ENCODE peak calls at places on chromosomes 2 and 18, in ten cellular contexts. V is pancreas, E is HepG2, Y is spleen, B is transverse colon, H is IMR-90, M is dorsolateral prefrontal cortex, K is heart right ventricle, Q is sigmoid colon, C is BE2C. W is an unnamed sample.

GRCh38 chr2:65377556-65378307 is 54.7 kb downstream of the SPRED2 start:
- DNase-seq in V (no peak), E (no peak), Y (no peak), B (peak), H (peak), M (no peak), K (no peak), Q (no peak), C (no peak), W (peak)

GRCh38 chr2:226320073-226320948 is 479.3 kb downstream of the IRS1 start:
- DNase-seq in V (no peak), E (no peak), Y (no peak), B (no peak), H (no peak), M (no peak), K (no peak), Q (no peak), C (no peak), W (no peak)

GRCh38 chr2:134312482-134312881 is 58.6 kb downstream of the MGAT5 start:
- DNase-seq in V (no peak), E (no peak), Y (no peak), B (no peak), H (no peak), M (no peak), K (no peak), Q (no peak), C (no peak), W (no peak)

GRCh38 chr2:188294547-188294946 is 2.9 kb downstream of the GULP1 start:
- DNase-seq in V (no peak), E (no peak), Y (no peak), B (no peak), H (peak), M (no peak), K (no peak), Q (no peak), C (no peak), W (peak)

GRCh38 chr2:187296869-187297268 is 151.2 kb downstream of the CALCRL start:
- DNase-seq in V (no peak), E (no peak), Y (no peak), B (no peak), H (no peak), M (no peak), K (no peak), Q (no peak), C (no peak), W (no peak)

GRCh38 chr2:227577555-227577954 is 21.1 kb upstream of the SCYGR2 start:
- DNase-seq in V (no peak), E (peak), Y (no peak), B (no peak), H (no peak), M (no peak), K (no peak), Q (no peak), C (no peak), W (no peak)

GRCh38 chr2:23510471-23510870 is 125.5 kb downstream of the KLHL29 start:
- DNase-seq in V (no peak), E (no peak), Y (no peak), B (no peak), H (no peak), M (no peak), K (peak), Q (no peak), C (no peak), W (no peak)

GRCh38 chr2:230323385-230324106 is 3.4 kb upstream of the SP140L start:
- DNase-seq in V (no peak), E (peak), Y (peak), B (no peak), H (no peak), M (no peak), K (no peak), Q (no peak), C (peak), W (no peak)

GRCh38 chr2:97743913-97744312 is 30.5 kb downstream of the ZAP70 start:
- DNase-seq in V (no peak), E (peak), Y (no peak), B (no peak), H (no peak), M (no peak), K (no peak), Q (no peak), C (no peak), W (no peak)

GRCh38 chr2:144530596-144530995 is 10.7 kb upstream of the ZEB2 start:
- DNase-seq in V (no peak), E (no peak), Y (no peak), B (no peak), H (no peak), M (no peak), K (no peak), Q (no peak), C (no peak), W (no peak)

GRCh38 chr18:80103231-80103630 is 5.8 kb upstream of the ADNP2 start:
- DNase-seq in V (no peak), E (no peak), Y (no peak), B (no peak), H (peak), M (no peak), K (no peak), Q (no peak), C (no peak), W (peak)

GRCh38 chr2:119760237-119760807 is 600 bp downstream of the PTPN4 start:
- DNase-seq in V (peak), E (peak), Y (no peak), B (peak), H (no peak), M (no peak), K (no peak), Q (peak), C (no peak), W (no peak)

GRCh38 chr18:58892536-58892935 is 27.9 kb downstream of the ZNF532 start:
- DNase-seq in V (no peak), E (no peak), Y (no peak), B (no peak), H (no peak), M (no peak), K (no peak), Q (no peak), C (no peak), W (no peak)

GRCh38 chr18:45805551-45805950 is 19.9 kb upstream of the SIGLEC15 start:
- DNase-seq in V (no peak), E (no peak), Y (no peak), B (no peak), H (no peak), M (no peak), K (no peak), Q (no peak), C (no peak), W (peak)

DNA sequence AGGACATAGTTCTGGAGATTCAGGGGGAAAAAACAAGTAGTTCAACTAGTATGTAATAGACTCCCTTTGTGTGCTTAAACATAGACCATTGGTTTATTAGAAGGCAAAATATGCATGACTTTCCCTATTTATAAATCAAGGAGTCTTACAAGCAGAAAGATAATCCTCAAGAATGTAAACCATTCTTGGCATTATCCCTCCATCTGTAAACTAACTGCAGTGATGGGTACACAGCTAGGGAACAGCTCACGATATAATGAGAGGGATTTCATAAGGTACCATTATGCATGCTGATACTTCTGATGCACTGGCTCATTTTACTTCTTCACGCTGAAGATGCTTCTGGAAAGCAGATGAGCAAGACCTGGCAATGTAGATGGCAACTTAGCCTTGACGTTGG is 878 bp downstream of the FBXO15 start:
- DNase-seq in V (no peak), E (no peak), Y (no peak), B (no peak), H (peak), M (no peak), K (no peak), Q (no peak), C (no peak), W (no peak)
- H3K4me3 ChIP-seq in V (peak), E (peak), Y (peak), B (no peak), H (peak), M (peak), K (no peak), Q (no peak), C (no peak), W (no peak)

GRCh38 chr2:62785810-62786593 is 80.5 kb downstream of the EHBP1 start:
- DNase-seq in V (no peak), E (no peak), Y (no peak), B (no peak), H (peak), M (no peak), K (no peak), Q (no peak), C (no peak), W (peak)
- TF ChIP-seq CTCF in V (no peak), E (no peak), Y (no peak), B (no peak), H (no peak), M (no peak), K (no peak), Q (no peak), C (no peak), W (no peak)

DNA sequence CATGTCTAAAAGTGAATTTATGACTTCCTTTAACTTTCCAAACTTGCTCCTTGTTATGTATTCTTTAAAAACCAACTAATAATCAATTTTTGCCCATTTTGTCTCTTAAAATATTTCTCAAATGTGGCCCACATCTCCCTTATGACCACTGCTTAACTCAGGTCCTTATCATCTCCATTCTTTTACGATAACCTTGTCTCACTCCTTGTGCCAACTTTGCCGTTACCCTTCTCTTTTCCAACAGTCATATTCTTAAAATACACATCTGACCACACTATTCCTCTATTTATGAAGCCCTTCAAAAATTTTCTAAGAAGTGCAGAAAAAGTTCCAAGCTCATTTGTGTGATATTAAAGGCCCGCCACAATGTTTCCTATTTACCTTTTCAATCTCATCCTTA is 47.8 kb downstream of the PPP1R1C start:
- DNase-seq in V (no peak), E (no peak), Y (no peak), B (no peak), H (no peak), M (no peak), K (no peak), Q (no peak), C (no peak), W (no peak)
- H3K4me3 ChIP-seq in V (no peak), E (no peak), Y (no peak), B (no peak), H (no peak), M (no peak), K (no peak), Q (no peak), C (no peak), W (no peak)

GRCh38 chr2:222862915-222863544 is 2.2 kb downstream of the ACSL3 start:
- DNase-seq in V (no peak), E (no peak), Y (no peak), B (no peak), H (no peak), M (no peak), K (no peak), Q (no peak), C (no peak), W (peak)

GRCh38 chr2:222862068-222862914 is 1.5 kb downstream of the ACSL3 start:
- DNase-seq in V (no peak), E (no peak), Y (no peak), B (peak), H (peak), M (no peak), K (no peak), Q (no peak), C (no peak), W (peak)

GRCh38 chr2:222860740-222861410 is at the start of gene ACSL3:
- DNase-seq in V (peak), E (peak), Y (peak), B (peak), H (peak), M (peak), K (peak), Q (peak), C (peak), W (peak)

GRCh38 chr2:222859786-222860726 is 780 bp upstream of the ACSL3 start:
- DNase-seq in V (peak), E (peak), Y (no peak), B (peak), H (peak), M (no peak), K (peak), Q (peak), C (peak), W (peak)

GRCh38 chr2:222861411-222862067 is 703 bp downstream of the ACSL3 start:
- DNase-seq in V (no peak), E (no peak), Y (peak), B (peak), H (no peak), M (peak), K (peak), Q (peak), C (peak), W (no peak)
- TF ChIP-seq CTCF in V (no peak), E (no peak), Y (no peak), B (no peak), H (no peak), M (no peak), K (no peak), Q (peak), C (no peak), W (no peak)

DNA sequence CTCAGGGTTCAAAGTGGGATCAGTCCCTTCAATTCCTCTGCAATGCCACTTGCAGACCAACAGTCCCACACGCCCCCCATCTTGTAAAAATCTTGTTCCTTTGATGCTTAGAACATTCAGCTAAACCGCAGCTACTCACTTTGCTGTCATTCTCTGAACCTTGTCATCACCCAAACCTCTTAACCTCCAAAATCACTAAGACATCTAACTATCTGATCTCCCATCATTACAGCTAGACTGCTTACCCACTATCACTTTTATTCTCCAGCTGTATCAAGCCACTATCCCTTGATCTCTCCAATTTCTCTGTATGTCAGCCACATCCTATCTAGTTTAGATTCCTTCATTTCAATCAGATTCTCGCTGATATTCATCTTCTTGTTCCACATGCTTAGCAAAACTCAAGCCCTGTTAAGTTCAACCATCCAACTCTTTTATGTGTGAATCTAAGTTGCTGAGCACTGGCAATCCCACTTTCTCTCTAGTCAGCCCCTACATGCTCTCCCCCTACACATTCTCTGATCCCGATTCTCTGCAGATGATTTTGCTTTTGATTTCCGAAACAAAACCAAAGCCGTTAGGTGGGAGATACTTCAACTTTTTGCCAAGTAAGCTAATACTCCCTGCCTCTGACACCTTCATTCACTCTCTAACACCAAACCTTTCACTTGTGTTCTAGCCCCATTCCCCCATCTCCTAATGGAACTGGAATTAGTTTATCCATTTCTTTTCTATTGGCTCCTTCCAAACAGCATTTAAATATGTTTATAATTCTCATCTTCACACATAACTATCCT is 4.6 kb downstream of the GTF3C2 start:
- DNase-seq in V (no peak), E (no peak), Y (no peak), B (no peak), H (no peak), M (no peak), K (no peak), Q (no peak), C (no peak), W (no peak)
- H3K4me3 ChIP-seq in V (no peak), E (no peak), Y (no peak), B (no peak), H (no peak), M (no peak), K (no peak), Q (no peak), C (no peak), W (no peak)

GRCh38 chr2:71800106-71800809 is 346.9 kb downstream of the DYSF start:
- DNase-seq in V (no peak), E (no peak), Y (peak), B (no peak), H (no peak), M (no peak), K (no peak), Q (peak), C (no peak), W (no peak)

GRCh38 chr2:71804251-71804650 is 343.4 kb downstream of the CYP26B1 start:
- DNase-seq in V (no peak), E (peak), Y (no peak), B (no peak), H (no peak), M (no peak), K (no peak), Q (no peak), C (no peak), W (no peak)

GRCh38 chr2:71803398-71803797 is 344.3 kb downstream of the CYP26B1 start:
- DNase-seq in V (no peak), E (no peak), Y (no peak), B (no peak), H (no peak), M (no peak), K (no peak), Q (no peak), C (no peak), W (no peak)

GRCh38 chr2:71802556-71802955 is 345.1 kb downstream of the CYP26B1 start:
- DNase-seq in V (no peak), E (no peak), Y (peak), B (no peak), H (no peak), M (no peak), K (no peak), Q (no peak), C (no peak), W (no peak)

GRCh38 chr2:71801969-71802368 is 345.7 kb downstream of the CYP26B1 start:
- DNase-seq in V (no peak), E (peak), Y (no peak), B (peak), H (peak), M (peak), K (peak), Q (peak), C (peak), W (peak)
- TF ChIP-seq CTCF in V (no peak), E (peak), Y (peak), B (peak), H (peak), M (peak), K (peak), Q (peak), C (peak), W (peak)

GRCh38 chr2:17539993-17540812 is at the start of gene VSNL1:
- DNase-seq in V (peak), E (peak), Y (peak), B (peak), H (peak), M (peak), K (peak), Q (peak), C (peak), W (peak)
- H3K4me3 ChIP-seq in V (peak), E (peak), Y (peak), B (peak), H (peak), M (peak), K (peak), Q (peak), C (peak), W (peak)

GRCh38 chr2:159939946-159940345 is 122.5 kb downstream of the PLA2R1 start:
- DNase-seq in V (no peak), E (peak), Y (no peak), B (no peak), H (peak), M (no peak), K (no peak), Q (no peak), C (peak), W (peak)
- TF ChIP-seq CTCF in V (no peak), E (peak), Y (no peak), B (no peak), H (peak), M (no peak), K (peak), Q (no peak), C (peak), W (peak)